ENCODE peak calls at places on chromosomes 7 and 10, in seven cellular contexts. F is T47D; E is activated CD8-positive, alpha-beta memory T cell treated with anti-CD3 and anti-CD28 coated beads for 24 hours; Z is HFF-Myc; T is mesothelial cell of epicardium; B is naive thymus-derived CD8-positive, alpha-beta T cell; H is neural crest cell. S is an unnamed sample.

GRCh38 chr7:66617295-66617694 is 11.4 kb upstream of the KCTD7 start:
- DNase-seq in F (no peak), E (no peak), Z (no peak), T (no peak), B (no peak), H (no peak), S (no peak)

GRCh38 chr7:5077740-5078139 is 32.1 kb downstream of the RBAK start:
- DNase-seq in F (peak; percentile 61), E (no peak), Z (no peak), T (no peak), B (no peak), H (no peak), S (no peak)

GRCh38 chr7:27409776-27410175 is 167.2 kb downstream of the EVX1 start:
- DNase-seq in F (no peak), E (no peak), Z (peak; percentile 76), T (no peak), B (no peak), H (no peak), S (no peak)

GRCh38 chr7:103854611-103855010 is 134.8 kb downstream of the RELN start:
- DNase-seq in F (no peak), E (no peak), Z (no peak), T (no peak), B (no peak), H (no peak), S (no peak)

GRCh38 chr10:73139251-73139650 is 28.6 kb downstream of the ECD start:
- DNase-seq in F (no peak), E (no peak), Z (no peak), T (no peak), B (no peak), H (no peak), S (no peak)

GRCh38 chr7:94298943-94299342 is 95.8 kb upstream of the COL1A2 start:
- DNase-seq in F (no peak), E (no peak), Z (no peak), T (no peak), B (no peak), H (no peak), S (no peak)

GRCh38 chr10:22648547-22648961 is 65.8 kb downstream of the PIP4K2A start:
- DNase-seq in F (no peak), E (no peak), Z (peak; percentile 20), T (no peak), B (no peak), H (no peak), S (no peak)

GRCh38 chr7:17584822-17585221 is 286.4 kb downstream of the AHR start:
- DNase-seq in F (no peak), E (no peak), Z (no peak), T (no peak), B (no peak), H (no peak), S (no peak)

GRCh38 chr7:131026297-131027003 is 292.4 kb upstream of the KLF14 start:
- DNase-seq in F (no peak), E (no peak), Z (no peak), T (no peak), B (no peak), H (no peak), S (no peak)

GRCh38 chr7:91420606-91421390 is 156.6 kb downstream of the FZD1 start:
- DNase-seq in F (no peak), E (no peak), Z (no peak), T (no peak), B (no peak), H (no peak), S (no peak)

GRCh38 chr7:116451958-116452729 is 47.4 kb upstream of the CAV2 start:
- DNase-seq in F (peak; percentile 8), E (no peak), Z (no peak), T (no peak), B (no peak), H (no peak), S (no peak)

GRCh38 chr10:114278140-114278883 is 39.3 kb downstream of the VWA2 start:
- DNase-seq in F (no peak), E (no peak), Z (no peak), T (no peak), B (no peak), H (no peak), S (no peak)

GRCh38 chr10:4103586-4103985 is 318.6 kb upstream of the KLF6 start:
- DNase-seq in F (no peak), E (no peak), Z (no peak), T (no peak), B (no peak), H (no peak), S (no peak)

GRCh38 chr7:130927564-130927963 is 193.6 kb upstream of the KLF14 start:
- DNase-seq in F (no peak), E (no peak), Z (no peak), T (no peak), B (no peak), H (no peak), S (no peak)

GRCh38 chr7:30912454-30912985 is 867 bp downstream of the AQP1 start:
- DNase-seq in F (no peak), E (no peak), Z (no peak), T (no peak), B (no peak), H (no peak), S (no peak)

GRCh38 chr10:133283931-133284330 is 7.3 kb upstream of the ADAM8 start:
- DNase-seq in F (no peak), E (no peak), Z (no peak), T (no peak), B (no peak), H (no peak), S (no peak)

GRCh38 chr10:6361869-6362268 is 159.1 kb downstream of the PFKFB3 start:
- DNase-seq in F (peak; percentile 75), E (no peak), Z (no peak), T (no peak), B (no peak), H (no peak), S (no peak)

GRCh38 chr10:77392851-77393250 is 244.8 kb downstream of the KCNMA1 start:
- DNase-seq in F (peak; percentile 90), E (no peak), Z (peak; percentile 97), T (no peak), B (no peak), H (no peak), S (no peak)

GRCh38 chr10:61024801-61025201 is 80.8 kb upstream of the RHOBTB1 start:
- DNase-seq in F (peak; percentile 61), E (no peak), Z (no peak), T (no peak), B (no peak), H (peak; percentile 15), S (no peak)

GRCh38 chr7:16644157-16644556 is 1.4 kb downstream of the ANKMY2 start:
- DNase-seq in F (no peak), E (no peak), Z (no peak), T (no peak), B (no peak), H (no peak), S (no peak)

GRCh38 chr10:125014984-125015944 is 73.3 kb downstream of the ZRANB1 start:
- DNase-seq in F (peak; percentile 44), E (no peak), Z (no peak), T (no peak), B (no peak), H (no peak), S (no peak)

GRCh38 chr10:97633921-97634320 is 621 bp upstream of the MORN4 start:
- DNase-seq in F (peak; percentile 59), E (peak; percentile 61), Z (no peak), T (no peak), B (no peak), H (peak; percentile 3), S (no peak)

GRCh38 chr7:30313348-30313747 is 29.0 kb downstream of the ZNRF2 start:
- DNase-seq in F (no peak), E (no peak), Z (no peak), T (no peak), B (no peak), H (no peak), S (no peak)

S was measured in activated gamma-delta T cell treated with anti-CD3 and anti-CD28 coated beads, Interleukin-2, amount 50 U/mL, for 16 hours.